ENCODE peak calls at places on chromosomes 11 and 22, in five cellular contexts. G is gastrocnemius medialis; I is HCT116; A is CD8-positive, alpha-beta T cell; U is thoracic aorta. M is an unnamed sample. For H3K27me3, the result is how much of the 10 kb centered on the place peaks cover.

GRCh38 chr11:68099474-68100405 is 21.4 kb downstream of the CHKA start:
- DNase-seq in G (no peak), I (no peak), A (peak), U (no peak), M (no peak)

GRCh38 chr11:46570790-46571398 is 22.9 kb downstream of the AMBRA1 start:
- DNase-seq in G (no peak), I (no peak), A (no peak), U (no peak), M (no peak)

GRCh38 chr11:79623375-79623774 is 182.5 kb upstream of the TENM4 start:
- DNase-seq in G (no peak), I (no peak), A (no peak), U (no peak), M (no peak)

GRCh38 chr11:122028561-122028960 is 87.5 kb downstream of the BLID start:
- DNase-seq in G (no peak), I (no peak), A (no peak), U (no peak), M (no peak)

GRCh38 chr11:19410032-19410431 is 169.3 kb upstream of the E2F8 start:
- DNase-seq in G (no peak), I (no peak), A (no peak), U (no peak), M (no peak)

GRCh38 chr11:83681045-83681781 is 395.0 kb upstream of the CCDC90B start:
- DNase-seq in G (no peak), I (no peak), A (no peak), U (no peak), M (no peak)

GRCh38 chr11:134581121-134581626 is 169.1 kb upstream of the B3GAT1 start:
- DNase-seq in G (no peak), I (no peak), A (no peak), U (no peak), M (no peak)

GRCh38 chr11:68077617-68078592 is 39.1 kb downstream of the TCIRG1 start:
- DNase-seq in G (no peak), I (no peak), A (no peak), U (no peak), M (no peak)

GRCh38 chr11:77557553-77557952 is 32.2 kb upstream of the AQP11 start:
- DNase-seq in G (no peak), I (no peak), A (no peak), U (no peak), M (no peak)

GRCh38 chr11:66495401-66495844 is 15.0 kb upstream of the BBS1 start:
- DNase-seq in G (no peak), I (no peak), A (no peak), U (no peak), M (no peak)

GRCh38 chr11:29260939-29261705 is 755.7 kb downstream of the KCNA4 start:
- DNase-seq in G (no peak), I (peak), A (no peak), U (no peak), M (peak)

GRCh38 chr11:81359476-81359875 is 1374.2 kb downstream of the FAM181B start:
- DNase-seq in G (no peak), I (no peak), A (no peak), U (no peak), M (peak)

DNA sequence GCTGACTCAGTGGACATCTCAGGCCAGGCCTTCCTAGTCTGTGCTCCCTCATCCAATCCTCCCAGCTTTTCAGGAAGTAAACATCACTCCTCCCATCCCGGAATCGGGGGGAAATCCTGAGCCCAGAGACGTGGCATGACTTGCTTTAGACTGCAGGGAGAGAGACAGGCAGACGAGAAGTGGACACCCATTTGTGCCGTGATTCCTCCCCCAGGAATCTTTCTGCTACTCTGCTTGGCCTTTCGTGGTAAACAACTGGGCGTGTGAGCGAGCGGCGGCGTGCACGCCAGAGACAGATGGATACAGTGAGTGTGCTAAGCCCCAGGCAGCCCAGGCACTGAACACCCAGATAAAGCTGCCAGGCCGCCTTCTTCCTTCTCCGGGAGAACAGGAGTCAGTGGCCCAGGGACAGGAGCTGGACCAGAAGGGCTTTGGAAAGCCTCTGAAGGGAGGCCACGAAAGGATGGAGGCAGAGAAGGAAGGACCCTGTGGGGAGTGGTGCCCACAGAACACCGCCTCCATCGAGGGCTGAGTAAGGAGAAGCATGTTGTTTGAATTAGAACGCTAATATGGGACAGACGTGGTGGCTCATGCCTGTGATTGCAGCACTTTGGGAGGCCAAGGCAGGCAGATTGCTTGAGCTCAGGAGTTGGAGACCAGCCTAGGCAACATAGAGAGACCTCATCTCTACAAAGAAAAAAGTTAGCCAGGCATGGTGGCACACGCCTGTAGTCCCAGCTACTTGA is 53.0 kb upstream of the PRR5 start:
- DNase-seq in G (peak), I (no peak), A (no peak), U (no peak), M (peak)
- H3K27me3 ChIP-seq in G (under half), I (under half), A (under half), U (under half), M (under half)

GRCh38 chr11:104151404-104152204 is 12.3 kb downstream of the PDGFD start:
- DNase-seq in G (no peak), I (peak), A (no peak), U (no peak), M (no peak)
- TF ChIP-seq CTCF in G (no peak), I (peak), A (no peak), U (peak), M (peak)

GRCh38 chr22:46674367-46674781 is 54.2 kb downstream of the GRAMD4 start:
- DNase-seq in G (no peak), I (no peak), A (peak), U (no peak), M (no peak)

GRCh38 chr22:46673677-46674236 is 53.6 kb downstream of the GRAMD4 start:
- DNase-seq in G (no peak), I (no peak), A (no peak), U (no peak), M (no peak)

GRCh38 chr22:46673205-46673604 is 53.0 kb downstream of the GRAMD4 start:
- DNase-seq in G (no peak), I (no peak), A (no peak), U (no peak), M (no peak)

GRCh38 chr22:46672731-46673130 is 52.5 kb downstream of the GRAMD4 start:
- DNase-seq in G (no peak), I (no peak), A (no peak), U (no peak), M (no peak)

DNA sequence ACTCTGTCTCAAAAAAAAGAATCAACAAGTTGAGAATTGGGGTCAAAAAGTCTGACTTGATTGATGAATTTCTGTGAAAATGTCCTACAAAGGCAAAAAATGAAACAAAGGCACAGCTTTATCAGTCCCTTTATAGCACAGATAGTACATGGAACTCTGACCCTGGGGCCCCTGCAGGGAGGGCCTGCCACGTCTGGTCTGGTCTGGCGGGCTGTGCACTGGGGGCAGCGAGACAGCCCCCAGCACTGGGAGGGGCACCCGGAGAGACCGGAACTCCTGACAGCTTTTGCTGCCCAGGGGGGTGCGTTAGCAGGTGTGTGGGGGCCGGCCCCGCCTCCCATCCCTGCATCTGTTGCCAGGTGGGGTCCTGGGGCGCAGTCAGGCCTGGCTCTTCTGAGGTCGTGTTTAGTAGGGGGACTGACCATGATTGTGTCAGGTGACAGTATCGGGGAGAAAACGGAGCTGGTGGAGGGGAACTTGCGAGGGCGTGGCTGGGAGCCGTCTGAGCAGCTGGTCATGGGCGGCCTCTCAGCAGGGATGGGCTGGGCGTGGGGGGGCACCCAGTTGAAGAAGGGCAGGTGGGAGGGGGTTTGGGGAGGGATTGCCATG is 51.7 kb downstream of the GRAMD4 start:
- DNase-seq in G (no peak), I (no peak), A (no peak), U (no peak), M (no peak)
- H3K27ac ChIP-seq in G (no peak), I (no peak), A (no peak), U (no peak), M (no peak)

GRCh38 chr22:45783690-45784089 is 112.1 kb downstream of the ATXN10 start:
- DNase-seq in G (peak), I (no peak), A (no peak), U (no peak), M (no peak)

GRCh38 chr22:45785458-45785857 is 113.8 kb downstream of the ATXN10 start:
- DNase-seq in G (peak), I (no peak), A (no peak), U (no peak), M (peak)

GRCh38 chr22:45784357-45785277 is 113.0 kb downstream of the ATXN10 start:
- DNase-seq in G (peak), I (no peak), A (no peak), U (no peak), M (no peak)

GRCh38 chr22:45788530-45788929 is 116.9 kb downstream of the ATXN10 start:
- DNase-seq in G (no peak), I (no peak), A (no peak), U (no peak), M (no peak)

GRCh38 chr22:45787770-45788169 is 116.1 kb downstream of the ATXN10 start:
- DNase-seq in G (no peak), I (no peak), A (no peak), U (no peak), M (no peak)
- H3K27me3 ChIP-seq in G (under half), I (under half), A (under half), U (under half), M (under half)

GRCh38 chr22:31647921-31648320 is 14.1 kb downstream of the PISD start:
- DNase-seq in G (no peak), I (no peak), A (no peak), U (no peak), M (no peak)

GRCh38 chr22:31647066-31647465 is 14.9 kb downstream of the PISD start:
- DNase-seq in G (no peak), I (no peak), A (no peak), U (no peak), M (peak)

GRCh38 chr22:31650391-31650790 is 11.6 kb downstream of the PISD start:
- DNase-seq in G (no peak), I (no peak), A (no peak), U (no peak), M (peak)

GRCh38 chr22:31646186-31647019 is 15.6 kb downstream of the PISD start:
- DNase-seq in G (no peak), I (peak), A (no peak), U (no peak), M (peak)

DNA sequence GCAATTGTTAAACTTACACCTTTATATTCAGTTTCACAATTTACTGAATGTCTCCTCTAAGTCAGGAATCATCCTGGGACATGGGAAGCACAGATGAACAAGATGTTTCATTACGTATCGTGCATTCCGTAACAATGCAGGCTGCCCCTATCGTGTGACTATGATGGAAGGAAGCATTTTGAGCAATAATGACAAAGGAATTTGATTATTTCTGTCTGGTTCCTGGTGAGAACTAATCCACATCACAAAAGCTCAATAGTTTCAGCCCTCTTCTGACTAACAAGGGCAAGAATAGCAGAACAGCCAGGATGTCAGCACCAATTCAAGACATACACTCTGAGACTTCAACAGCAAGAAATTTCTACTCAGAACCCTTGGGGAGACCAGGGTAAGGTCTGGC is 14.5 kb downstream of the PISD start:
- DNase-seq in G (no peak), I (no peak), A (no peak), U (no peak), M (peak)
- TF ChIP-seq CTCF in G (no peak), I (no peak), A (no peak), U (no peak), M (no peak)

GRCh38 chr22:23072035-23072910 is 2.0 kb downstream of the GNAZ start:
- DNase-seq in G (no peak), I (no peak), A (no peak), U (no peak), M (no peak)

GRCh38 chr22:23068832-23069385 is 1.4 kb upstream of the GNAZ start:
- DNase-seq in G (no peak), I (no peak), A (no peak), U (no peak), M (no peak)

GRCh38 chr22:23069502-23070357 is 589 bp upstream of the GNAZ start:
- DNase-seq in G (peak), I (peak), A (peak), U (peak), M (peak)

GRCh38 chr22:23071163-23072034 is 1.1 kb downstream of the GNAZ start:
- DNase-seq in G (no peak), I (no peak), A (no peak), U (no peak), M (no peak)

DNA sequence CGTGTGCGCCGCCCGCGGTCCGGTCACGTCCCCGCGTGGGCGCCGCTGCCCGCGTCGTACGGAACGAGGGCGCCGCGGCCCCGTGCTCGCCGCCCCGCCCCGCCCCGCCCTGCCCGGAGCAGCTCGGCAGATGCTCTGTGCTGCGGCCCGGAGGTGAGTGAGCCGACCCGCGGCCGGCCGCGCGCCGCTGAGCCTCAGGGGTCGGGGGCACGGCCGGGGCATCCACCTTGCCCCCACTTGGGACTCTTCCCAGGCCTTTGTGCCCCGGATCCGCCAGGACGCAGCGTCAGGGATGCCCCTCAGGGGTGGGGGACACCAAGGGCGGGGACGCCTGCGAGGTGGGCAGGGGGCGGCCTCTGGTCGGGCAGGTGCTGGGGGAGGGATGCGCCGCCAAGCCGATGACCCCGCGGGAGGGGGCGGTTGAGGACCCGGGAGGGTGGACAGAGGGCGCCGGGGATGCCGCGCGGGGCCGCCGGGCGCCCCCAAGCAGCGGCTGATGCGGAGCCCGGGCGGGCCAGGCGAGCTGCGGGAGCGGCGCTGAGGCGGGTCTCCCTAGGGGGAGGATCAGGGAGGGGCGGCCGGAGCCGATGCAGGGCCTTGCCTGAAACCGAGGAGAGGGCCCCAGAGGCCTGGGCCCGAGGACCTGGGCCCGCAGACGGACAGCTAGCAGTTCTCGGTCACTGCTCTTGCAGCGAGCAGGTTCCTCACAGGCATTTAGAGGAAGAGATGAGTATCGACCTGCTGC is at the start of gene GNAZ:
- DNase-seq in G (no peak), I (no peak), A (no peak), U (no peak), M (no peak)
- H3K27ac ChIP-seq in G (peak), I (peak), A (no peak), U (no peak), M (no peak)

DNA sequence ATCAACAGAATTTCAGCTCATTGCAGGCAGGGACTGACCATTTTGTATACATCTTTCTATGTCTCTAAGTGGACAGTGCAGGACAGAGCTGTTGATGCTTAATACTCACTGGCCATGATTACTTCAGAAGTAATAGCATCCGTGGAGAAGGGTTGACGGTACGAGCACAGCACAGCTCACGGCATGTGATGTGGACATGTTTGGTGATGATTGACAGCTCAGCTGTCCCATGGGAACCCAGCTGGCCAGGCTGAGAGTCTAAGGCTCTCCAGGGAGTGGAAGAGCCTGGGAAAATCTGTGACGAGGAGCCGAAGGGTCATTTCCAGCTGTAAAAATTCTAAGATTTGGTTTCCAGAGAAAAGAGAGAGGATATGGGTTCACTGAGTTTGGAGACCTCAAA is 198.2 kb downstream of the SNX19 start:
- DNase-seq in G (no peak), I (no peak), A (no peak), U (no peak), M (no peak)
- H3K27me3 ChIP-seq in G (under half), I (under half), A (under half), U (under half), M (under half)

DNA sequence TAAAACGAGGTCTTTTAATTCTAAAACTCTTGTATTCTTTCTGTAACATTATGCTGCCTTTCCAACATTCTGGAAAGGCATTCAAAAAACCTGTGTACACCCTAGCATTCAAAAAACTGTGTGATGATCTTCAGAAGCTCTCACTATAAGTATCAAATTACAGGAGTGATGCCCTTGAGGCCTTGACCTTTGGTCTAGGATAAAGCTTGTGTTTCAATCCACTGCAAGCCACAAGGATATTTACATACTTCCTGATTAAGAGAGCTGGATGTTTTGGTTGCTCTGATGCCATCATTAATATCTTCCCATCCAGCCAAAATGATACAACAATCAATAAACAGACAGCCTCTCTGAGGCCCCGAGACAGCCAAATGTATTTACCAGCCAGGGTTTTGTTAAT is 11.9 kb downstream of the CLPB start:
- DNase-seq in G (no peak), I (no peak), A (no peak), U (no peak), M (no peak)
- TF ChIP-seq CTCF in G (no peak), I (no peak), A (no peak), U (no peak), M (no peak)

GRCh38 chr22:31277741-31278642 is 14.3 kb downstream of the PIK3IP1 start:
- DNase-seq in G (no peak), I (no peak), A (no peak), U (no peak), M (no peak)

GRCh38 chr22:31278643-31279326 is 13.5 kb downstream of the PIK3IP1 start:
- DNase-seq in G (no peak), I (no peak), A (peak), U (no peak), M (no peak)

GRCh38 chr22:31279327-31279669 is 13.0 kb downstream of the PIK3IP1 start:
- DNase-seq in G (no peak), I (no peak), A (no peak), U (no peak), M (no peak)

GRCh38 chr22:31281733-31282132 is 10.6 kb downstream of the PIK3IP1 start:
- DNase-seq in G (no peak), I (no peak), A (no peak), U (no peak), M (no peak)

DNA sequence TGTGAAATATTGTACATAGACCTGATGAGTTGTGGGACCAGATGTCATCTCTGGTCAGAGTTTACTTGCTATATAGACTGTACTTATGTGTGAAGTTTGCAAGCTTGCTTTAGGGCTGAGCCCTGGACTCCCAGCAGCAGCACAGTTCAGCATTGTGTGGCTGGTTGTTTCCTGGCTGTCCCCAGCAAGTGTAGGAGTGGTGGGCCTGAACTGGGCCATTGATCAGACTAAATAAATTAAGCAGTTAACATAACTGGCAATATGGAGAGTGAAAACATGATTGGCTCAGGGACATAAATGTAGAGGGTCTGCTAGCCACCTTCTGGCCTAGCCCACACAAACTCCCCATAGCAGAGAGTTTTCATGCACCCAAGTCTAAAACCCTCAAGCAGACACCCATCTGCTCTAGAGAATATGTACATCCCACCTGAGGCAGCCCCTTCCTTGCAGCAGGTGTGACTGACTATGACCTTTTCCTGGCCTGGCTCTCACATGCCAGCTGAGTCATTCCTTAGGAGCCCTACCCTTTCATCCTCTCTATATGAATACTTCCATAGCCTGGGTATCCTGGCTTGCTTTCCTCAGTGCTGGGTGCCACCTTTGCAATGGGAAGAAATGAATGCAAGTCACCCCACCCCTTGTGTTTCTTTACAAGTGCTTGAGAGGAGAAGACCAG is 12.3 kb downstream of the PIK3IP1 start:
- DNase-seq in G (no peak), I (no peak), A (no peak), U (no peak), M (no peak)
- H3K27ac ChIP-seq in G (no peak), I (no peak), A (peak), U (no peak), M (no peak)

M was measured in foreskin keratinocyte.